ENCODE peak calls at places on chromosomes 4 and X, in seven cellular contexts. B, P, J, H, F, U and M are unnamed samples.

GRCh38 chrX:966396-967070 is 245.9 kb downstream of the CRLF2 start:
- DNase-seq in P (no peak), U (no peak), J (no peak), F (no peak), B (no peak), H (no peak), M (no peak)

GRCh38 chr4:133147922-133148689 is 988 bp upstream of the PCDH10 start:
- DNase-seq in B (no peak), F (no peak), P (no peak), J (no peak), U (peak), H (no peak), M (no peak)

GRCh38 chr4:82613111-82613510 is 51.3 kb upstream of the TMEM150C start:
- DNase-seq in B (no peak), U (no peak), H (no peak), F (no peak), J (no peak), P (no peak), M (no peak)

GRCh38 chrX:107154787-107155620 is 36.4 kb upstream of the RBM41 start:
- DNase-seq in J (peak), U (no peak), H (no peak), P (no peak), F (peak), B (peak), M (no peak)

GRCh38 chr4:159227984-159228383 is 125.1 kb downstream of the RAPGEF2 start:
- DNase-seq in H (peak), B (peak), J (no peak), P (no peak), U (peak), F (peak), M (peak)

GRCh38 chr4:184114431-184114830 is 103.2 kb downstream of the ENPP6 start:
- DNase-seq in U (no peak), P (no peak), B (no peak), H (no peak), J (no peak), F (no peak), M (peak)

GRCh38 chr4:39635023-39635422 is 3.6 kb downstream of the SMIM14 start:
- DNase-seq in B (no peak), F (no peak), U (no peak), H (no peak), J (no peak), P (no peak), M (no peak)

GRCh38 chr4:177313263-177313662 is 3.6 kb downstream of the NEIL3 start:
- DNase-seq in J (no peak), H (no peak), F (no peak), U (no peak), P (no peak), B (no peak), M (no peak)

GRCh38 chr4:89363786-89364185 is 56.2 kb upstream of the GPRIN3 start:
- DNase-seq in J (no peak), F (no peak), B (no peak), U (no peak), H (no peak), P (no peak), M (peak)

GRCh38 chr4:48262926-48263325 is 6.7 kb downstream of the TEC start:
- DNase-seq in P (no peak), F (no peak), J (no peak), B (no peak), H (no peak), U (no peak), M (no peak)

GRCh38 chr4:135434936-135435335 is 1233.3 kb upstream of the PABPC4L start:
- DNase-seq in J (no peak), U (no peak), P (no peak), B (no peak), H (no peak), F (no peak), M (no peak)

GRCh38 chr4:128386761-128387599 is 99.4 kb upstream of the PGRMC2 start:
- DNase-seq in F (no peak), U (peak), J (peak), H (peak), P (no peak), B (no peak), M (peak)

GRCh38 chr4:184446132-184446531 is 28.2 kb downstream of the IRF2 start:
- DNase-seq in P (no peak), H (no peak), J (no peak), F (no peak), B (no peak), U (no peak), M (no peak)

DNA sequence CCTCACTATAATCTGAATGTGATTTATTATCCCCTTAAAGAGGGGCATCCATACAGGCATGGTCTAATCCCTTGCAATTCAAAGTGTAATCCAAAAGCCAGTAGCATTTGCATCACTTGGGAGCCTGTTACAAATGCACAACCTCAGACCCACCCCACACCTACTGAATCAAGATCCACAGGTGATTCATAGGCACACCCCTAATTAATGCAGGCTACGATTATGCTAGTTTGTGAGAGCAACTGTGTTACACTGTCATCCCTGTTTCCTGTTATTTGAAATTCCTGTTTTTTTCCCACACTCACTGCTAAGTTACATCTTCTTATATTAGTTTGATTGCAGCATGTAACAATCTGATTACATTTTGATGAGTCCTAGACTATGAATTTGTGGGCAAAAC is 120.0 kb downstream of the RAB28 start:
- DNase-seq in P (no peak), F (no peak), B (no peak), H (no peak), J (no peak), U (no peak), M (no peak)
- TF ChIP-seq JUND in P (no peak), F (no peak), B (no peak), H (no peak), J (no peak), U (no peak), M (no peak)

GRCh38 chr4:148007789-148008188 is 275.9 kb downstream of the ARHGAP10 start:
- DNase-seq in F (no peak), J (no peak), H (no peak), B (no peak), P (no peak), U (no peak), M (no peak)
- TF ChIP-seq JUND in F (no peak), J (no peak), H (no peak), B (no peak), P (no peak), U (no peak), M (no peak)

DNA sequence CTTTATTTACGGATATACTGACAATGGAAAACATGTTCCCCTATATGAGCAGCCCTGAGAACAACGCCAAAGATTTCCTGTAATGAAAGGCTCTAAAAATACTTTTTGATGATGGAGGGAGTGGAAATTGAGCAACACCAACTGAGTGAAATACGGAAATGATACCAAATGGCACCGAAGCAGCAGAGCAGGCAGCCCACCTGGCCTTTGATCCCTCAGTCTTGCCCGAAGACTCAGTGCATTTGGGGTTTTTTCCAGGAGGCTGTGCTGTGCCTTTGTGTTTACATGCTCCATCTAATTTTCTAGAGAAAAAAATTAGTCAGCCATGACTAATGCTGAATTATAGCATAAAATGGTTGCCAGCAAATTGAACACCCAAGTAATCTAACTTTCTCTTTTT is 169.9 kb upstream of the RBPJ start:
- DNase-seq in P (no peak), U (no peak), B (no peak), H (no peak), F (no peak), J (no peak), M (no peak)
- TF ChIP-seq JUND in P (no peak), U (peak), B (no peak), H (no peak), F (no peak), J (no peak), M (no peak)

GRCh38 chr4:99156992-99157391 is 12.9 kb upstream of the ADH4 start:
- DNase-seq in H (no peak), P (no peak), U (no peak), F (peak), B (no peak), J (no peak), M (no peak)
- TF ChIP-seq JUND in H (no peak), P (no peak), U (no peak), F (no peak), B (no peak), J (no peak), M (no peak)

DNA sequence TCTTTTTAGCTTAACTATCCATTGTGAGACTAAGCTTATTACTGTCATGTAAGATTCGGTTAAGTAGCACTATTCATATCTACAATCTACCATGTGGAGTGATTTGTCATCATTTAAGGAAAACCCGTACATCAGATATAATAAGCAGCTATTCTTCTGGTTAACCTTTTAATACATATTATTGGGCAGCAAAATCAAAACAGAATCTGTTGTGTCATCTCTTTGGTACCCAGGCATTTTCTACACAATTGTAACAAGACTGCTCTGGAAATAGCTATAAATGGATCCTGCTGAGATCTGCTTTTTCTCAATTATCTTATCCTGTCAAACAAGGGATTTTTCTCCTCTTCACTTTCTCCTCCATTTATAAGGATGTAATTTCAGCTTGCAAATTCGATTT is 521.5 kb upstream of the MAGEB2 start:
- DNase-seq in B (no peak), J (no peak), H (no peak), F (no peak), U (no peak), P (no peak), M (no peak)
- TF ChIP-seq JUND in B (no peak), J (no peak), H (no peak), F (no peak), U (peak), P (no peak), M (no peak)

DNA sequence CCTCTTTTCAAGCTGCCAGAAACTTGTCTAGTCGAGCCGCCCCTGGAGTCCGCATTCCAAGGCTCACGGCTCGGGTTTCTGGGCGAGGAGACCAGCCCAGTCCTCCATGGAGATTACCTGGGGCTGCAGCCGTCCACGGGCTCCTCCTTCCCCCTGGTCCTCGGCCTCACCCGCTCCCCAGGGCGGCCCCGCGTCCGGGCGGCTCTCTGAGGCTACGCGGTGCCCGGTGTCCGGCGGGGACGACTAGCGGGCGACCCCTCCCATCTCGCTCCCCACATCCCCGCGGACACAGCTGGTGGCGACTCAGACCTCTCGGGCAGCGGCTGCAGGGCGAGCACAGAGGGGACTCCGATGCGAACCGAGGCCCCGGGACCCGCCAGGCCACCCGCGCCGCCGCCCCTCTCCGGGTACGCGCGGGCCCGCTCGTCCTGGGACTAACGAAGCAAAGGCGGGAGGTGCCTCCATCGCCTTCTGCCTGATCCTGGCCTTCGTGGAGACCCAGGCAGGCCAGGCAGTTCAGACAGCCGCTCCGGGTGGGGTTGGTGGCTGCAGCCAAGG is 159.4 kb downstream of the TRAM1L1 start:
- DNase-seq in U (peak), P (no peak), F (no peak), H (no peak), J (no peak), B (no peak), M (no peak)
- TF ChIP-seq JUND in U (no peak), P (no peak), F (no peak), H (no peak), J (no peak), B (no peak), M (no peak)

GRCh38 chr4:140176735-140177134 is 22.8 kb upstream of the MAML3 start:
- DNase-seq in F (no peak), B (no peak), P (no peak), H (no peak), J (no peak), U (no peak), M (no peak)
- TF ChIP-seq JUND in F (no peak), B (no peak), P (no peak), H (peak), J (no peak), U (peak), M (no peak)

GRCh38 chr4:56128231-56128630 is 179.5 kb downstream of the CEP135 start:
- DNase-seq in U (no peak), F (no peak), B (no peak), P (no peak), J (no peak), H (no peak), M (no peak)
- TF ChIP-seq JUND in U (no peak), F (no peak), B (no peak), P (no peak), J (no peak), H (no peak), M (no peak)

GRCh38 chr4:14339715-14340114 is 662.6 kb upstream of the CPEB2 start:
- DNase-seq in J (no peak), B (no peak), H (no peak), U (no peak), P (no peak), F (no peak), M (no peak)

GRCh38 chr4:14348506-14348905 is 653.8 kb upstream of the CPEB2 start:
- DNase-seq in F (no peak), P (no peak), B (no peak), J (no peak), U (no peak), H (no peak), M (no peak)

DNA sequence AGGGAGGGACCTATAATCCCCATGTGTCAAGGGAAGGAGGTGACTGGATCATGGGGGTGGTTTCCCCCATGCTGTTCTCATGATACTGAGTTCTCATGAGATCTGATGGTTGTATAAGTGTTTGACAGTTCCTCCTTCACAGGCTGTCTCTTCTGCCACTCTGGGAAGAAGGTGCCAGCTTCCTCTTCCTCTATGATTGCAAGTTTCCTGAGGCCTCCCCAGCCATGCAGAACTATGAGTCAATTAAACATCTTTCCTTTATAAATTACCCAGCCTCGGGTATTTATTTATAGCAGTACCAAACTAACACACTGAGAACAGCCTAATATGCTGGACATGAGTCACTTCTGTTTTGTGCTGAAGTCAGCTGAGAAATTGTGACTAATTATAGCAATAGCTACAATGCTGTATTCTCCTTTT is 656.9 kb upstream of the CPEB2 start:
- DNase-seq in H (no peak), J (no peak), U (no peak), F (no peak), B (no peak), P (no peak), M (no peak)
- TF ChIP-seq JUND in H (no peak), J (no peak), U (no peak), F (no peak), B (no peak), P (no peak), M (no peak)